ENCODE peak calls at places on chromosomes 16 and 17, in nine cellular contexts. One of them, this sample, is unnamed.

GRCh38 chr17:79160980-79161621 is 86.5 kb downstream of the ENGASE start:
- DNase-seq in stimulated activated CD4-positive, alpha-beta T cell treated with anti-CD3 and anti-CD28 coated beads, Interleukin-12 subunit alpha, Interleukin-12 subunit beta, amount 100 ng/mL, for 24 hours: no peak
- DNase-seq in T-helper 1 cell: no peak
- DNase-seq in A673: peak
- DNase-seq in nephron progenitor cell: no peak
- DNase-seq in B cell: no peak
- DNase-seq in non-pigmented ciliary epithelial cell: no peak
- DNase-seq in T-helper 2 cell: no peak
- DNase-seq in activated T-cell treated with anti-CD3 and anti-CD28 coated beads for 1 hour: no peak
- DNase-seq in this sample: no peak

GRCh38 chr17:146983-147761 is 9.8 kb downstream of the SCGB1C2 start:
- DNase-seq in stimulated activated CD4-positive, alpha-beta T cell treated with anti-CD3 and anti-CD28 coated beads, Interleukin-12 subunit alpha, Interleukin-12 subunit beta, amount 100 ng/mL, for 24 hours: no peak
- DNase-seq in T-helper 2 cell: no peak
- DNase-seq in B cell: no peak
- DNase-seq in activated T-cell treated with anti-CD3 and anti-CD28 coated beads for 1 hour: no peak
- DNase-seq in nephron progenitor cell: no peak
- DNase-seq in A673: no peak
- DNase-seq in T-helper 1 cell: no peak
- DNase-seq in non-pigmented ciliary epithelial cell: no peak
- DNase-seq in this sample: no peak

GRCh38 chr17:14156689-14157088 is 80.0 kb downstream of the CDRT15 start:
- DNase-seq in activated T-cell treated with anti-CD3 and anti-CD28 coated beads for 1 hour: no peak
- DNase-seq in non-pigmented ciliary epithelial cell: peak
- DNase-seq in T-helper 2 cell: no peak
- DNase-seq in T-helper 1 cell: no peak
- DNase-seq in stimulated activated CD4-positive, alpha-beta T cell treated with anti-CD3 and anti-CD28 coated beads, Interleukin-12 subunit alpha, Interleukin-12 subunit beta, amount 100 ng/mL, for 24 hours: no peak
- DNase-seq in nephron progenitor cell: no peak
- DNase-seq in A673: peak
- DNase-seq in B cell: no peak
- DNase-seq in this sample: peak

GRCh38 chr16:72961115-72961832 is 86.7 kb downstream of the ZFHX3 start:
- DNase-seq in T-helper 2 cell: no peak
- DNase-seq in activated T-cell treated with anti-CD3 and anti-CD28 coated beads for 1 hour: no peak
- DNase-seq in T-helper 1 cell: no peak
- DNase-seq in stimulated activated CD4-positive, alpha-beta T cell treated with anti-CD3 and anti-CD28 coated beads, Interleukin-12 subunit alpha, Interleukin-12 subunit beta, amount 100 ng/mL, for 24 hours: no peak
- DNase-seq in B cell: no peak
- DNase-seq in nephron progenitor cell: no peak
- DNase-seq in A673: peak
- DNase-seq in non-pigmented ciliary epithelial cell: no peak
- DNase-seq in this sample: no peak

GRCh38 chr16:75580-76501 is 2.2 kb upstream of the MPG start:
- DNase-seq in T-helper 2 cell: no peak
- DNase-seq in A673: peak
- DNase-seq in nephron progenitor cell: peak
- DNase-seq in T-helper 1 cell: no peak
- DNase-seq in stimulated activated CD4-positive, alpha-beta T cell treated with anti-CD3 and anti-CD28 coated beads, Interleukin-12 subunit alpha, Interleukin-12 subunit beta, amount 100 ng/mL, for 24 hours: no peak
- DNase-seq in activated T-cell treated with anti-CD3 and anti-CD28 coated beads for 1 hour: no peak
- DNase-seq in B cell: no peak
- DNase-seq in non-pigmented ciliary epithelial cell: no peak
- DNase-seq in this sample: peak

GRCh38 chr17:6712058-6712853 is 913 bp downstream of the SLC13A5 start:
- DNase-seq in activated T-cell treated with anti-CD3 and anti-CD28 coated beads for 1 hour: no peak
- DNase-seq in A673: peak
- DNase-seq in T-helper 2 cell: no peak
- DNase-seq in non-pigmented ciliary epithelial cell: no peak
- DNase-seq in stimulated activated CD4-positive, alpha-beta T cell treated with anti-CD3 and anti-CD28 coated beads, Interleukin-12 subunit alpha, Interleukin-12 subunit beta, amount 100 ng/mL, for 24 hours: no peak
- DNase-seq in nephron progenitor cell: peak
- DNase-seq in T-helper 1 cell: no peak
- DNase-seq in B cell: no peak
- DNase-seq in this sample: no peak

GRCh38 chr17:74949455-74950115 is 13.9 kb downstream of the OTOP3 start:
- DNase-seq in T-helper 1 cell: no peak
- DNase-seq in non-pigmented ciliary epithelial cell: no peak
- DNase-seq in activated T-cell treated with anti-CD3 and anti-CD28 coated beads for 1 hour: no peak
- DNase-seq in stimulated activated CD4-positive, alpha-beta T cell treated with anti-CD3 and anti-CD28 coated beads, Interleukin-12 subunit alpha, Interleukin-12 subunit beta, amount 100 ng/mL, for 24 hours: no peak
- DNase-seq in B cell: no peak
- DNase-seq in T-helper 2 cell: no peak
- DNase-seq in nephron progenitor cell: no peak
- DNase-seq in A673: no peak
- DNase-seq in this sample: no peak

GRCh38 chr17:75475144-75475835 is 18.9 kb downstream of the TMEM94 start:
- DNase-seq in stimulated activated CD4-positive, alpha-beta T cell treated with anti-CD3 and anti-CD28 coated beads, Interleukin-12 subunit alpha, Interleukin-12 subunit beta, amount 100 ng/mL, for 24 hours: no peak
- DNase-seq in T-helper 2 cell: no peak
- DNase-seq in nephron progenitor cell: no peak
- DNase-seq in B cell: no peak
- DNase-seq in activated T-cell treated with anti-CD3 and anti-CD28 coated beads for 1 hour: no peak
- DNase-seq in non-pigmented ciliary epithelial cell: no peak
- DNase-seq in A673: no peak
- DNase-seq in T-helper 1 cell: no peak
- DNase-seq in this sample: no peak

GRCh38 chr17:38535886-38536285 is 69.9 kb downstream of the SRCIN1 start:
- DNase-seq in non-pigmented ciliary epithelial cell: no peak
- DNase-seq in nephron progenitor cell: no peak
- DNase-seq in T-helper 2 cell: no peak
- DNase-seq in B cell: no peak
- DNase-seq in activated T-cell treated with anti-CD3 and anti-CD28 coated beads for 1 hour: no peak
- DNase-seq in A673: no peak
- DNase-seq in T-helper 1 cell: no peak
- DNase-seq in stimulated activated CD4-positive, alpha-beta T cell treated with anti-CD3 and anti-CD28 coated beads, Interleukin-12 subunit alpha, Interleukin-12 subunit beta, amount 100 ng/mL, for 24 hours: no peak
- DNase-seq in this sample: no peak

GRCh38 chr17:48003686-48004120 is 32.8 kb downstream of the CDK5RAP3 start:
- DNase-seq in activated T-cell treated with anti-CD3 and anti-CD28 coated beads for 1 hour: no peak
- DNase-seq in B cell: no peak
- DNase-seq in non-pigmented ciliary epithelial cell: no peak
- DNase-seq in A673: peak
- DNase-seq in nephron progenitor cell: no peak
- DNase-seq in stimulated activated CD4-positive, alpha-beta T cell treated with anti-CD3 and anti-CD28 coated beads, Interleukin-12 subunit alpha, Interleukin-12 subunit beta, amount 100 ng/mL, for 24 hours: no peak
- DNase-seq in T-helper 1 cell: no peak
- DNase-seq in T-helper 2 cell: no peak
- DNase-seq in this sample: no peak

GRCh38 chr16:8178271-8178670 is 412.0 kb downstream of the TMEM114 start:
- DNase-seq in nephron progenitor cell: no peak
- DNase-seq in activated T-cell treated with anti-CD3 and anti-CD28 coated beads for 1 hour: no peak
- DNase-seq in B cell: no peak
- DNase-seq in stimulated activated CD4-positive, alpha-beta T cell treated with anti-CD3 and anti-CD28 coated beads, Interleukin-12 subunit alpha, Interleukin-12 subunit beta, amount 100 ng/mL, for 24 hours: no peak
- DNase-seq in non-pigmented ciliary epithelial cell: no peak
- DNase-seq in T-helper 2 cell: no peak
- DNase-seq in T-helper 1 cell: no peak
- DNase-seq in A673: no peak
- DNase-seq in this sample: no peak

GRCh38 chr17:10384175-10384574 is 11.4 kb upstream of the MYH13 start:
- DNase-seq in B cell: no peak
- DNase-seq in non-pigmented ciliary epithelial cell: no peak
- DNase-seq in T-helper 1 cell: no peak
- DNase-seq in stimulated activated CD4-positive, alpha-beta T cell treated with anti-CD3 and anti-CD28 coated beads, Interleukin-12 subunit alpha, Interleukin-12 subunit beta, amount 100 ng/mL, for 24 hours: no peak
- DNase-seq in nephron progenitor cell: peak
- DNase-seq in T-helper 2 cell: no peak
- DNase-seq in activated T-cell treated with anti-CD3 and anti-CD28 coated beads for 1 hour: no peak
- DNase-seq in A673: peak
- DNase-seq in this sample: no peak

GRCh38 chr16:19184823-19185509 is 16.9 kb downstream of the SYT17 start:
- DNase-seq in nephron progenitor cell: no peak
- DNase-seq in B cell: no peak
- DNase-seq in non-pigmented ciliary epithelial cell: no peak
- DNase-seq in A673: no peak
- DNase-seq in stimulated activated CD4-positive, alpha-beta T cell treated with anti-CD3 and anti-CD28 coated beads, Interleukin-12 subunit alpha, Interleukin-12 subunit beta, amount 100 ng/mL, for 24 hours: no peak
- DNase-seq in activated T-cell treated with anti-CD3 and anti-CD28 coated beads for 1 hour: no peak
- DNase-seq in T-helper 2 cell: no peak
- DNase-seq in T-helper 1 cell: no peak
- DNase-seq in this sample: no peak